ENCODE peak calls at places on chromosomes 1 and 21, in four cellular contexts. N is K562, F is A549, B is H1. T is an unnamed sample.

GRCh38 chr1:232316864-232317263 is 313.1 kb downstream of the SIPA1L2 start:
- DNase-seq in N (no peak), F (no peak), B (no peak), T (no peak)

GRCh38 chr1:98210064-98210463 is 289.2 kb upstream of the DPYD start:
- DNase-seq in N (no peak), F (peak; percentile 9), B (no peak), T (peak; percentile 13)

GRCh38 chr21:33383056-33383888 is 19.9 kb upstream of the IFNGR2 start:
- DNase-seq in N (peak; percentile 43), F (no peak), B (no peak), T (peak; percentile 91)

GRCh38 chr1:37602750-37603694 is 7.3 kb upstream of the GNL2 start:
- DNase-seq in N (peak; percentile 69), F (peak; percentile 56), B (peak; percentile 52), T (peak; percentile 59)

GRCh38 chr1:118132000-118132399 is 53.0 kb downstream of the SPAG17 start:
- DNase-seq in N (no peak), F (no peak), B (no peak), T (peak; percentile 12)

GRCh38 chr1:242811092-242811840 is 286.8 kb upstream of the PLD5 start:
- DNase-seq in N (no peak), F (no peak), B (no peak), T (no peak)

GRCh38 chr1:118317836-118318614 is 133.0 kb upstream of the SPAG17 start:
- DNase-seq in N (no peak), F (no peak), B (no peak), T (no peak)

GRCh38 chr1:29557066-29557465 is 320.7 kb downstream of the PTPRU start:
- DNase-seq in N (no peak), F (no peak), B (no peak), T (no peak)

GRCh38 chr1:53110370-53111072 is 31.9 kb downstream of the SLC1A7 start:
- DNase-seq in N (no peak), F (no peak), B (no peak), T (no peak)

GRCh38 chr21:36700961-36701911 is 2.3 kb downstream of the SIM2 start:
- DNase-seq in N (no peak), F (no peak), B (peak; percentile 77), T (no peak)

GRCh38 chr1:8794605-8795004 is 22.8 kb downstream of the RERE start:
- DNase-seq in N (no peak), F (no peak), B (peak; percentile 46), T (no peak)

GRCh38 chr1:221994939-221995338 is 253.1 kb upstream of the DUSP10 start:
- DNase-seq in N (no peak), F (no peak), B (no peak), T (no peak)

GRCh38 chr21:16073571-16073970 is 343.8 kb downstream of the USP25 start:
- DNase-seq in N (no peak), F (no peak), B (no peak), T (no peak)

GRCh38 chr1:80994934-80995333 is 805.8 kb upstream of the ADGRL2 start:
- DNase-seq in N (no peak), F (no peak), B (no peak), T (no peak)

GRCh38 chr1:110438883-110439282 is 12.1 kb upstream of the PROK1 start:
- DNase-seq in N (no peak), F (no peak), B (no peak), T (no peak)

GRCh38 chr1:15370781-15371467 is 38.8 kb upstream of the EFHD2 start:
- DNase-seq in N (no peak), F (no peak), B (no peak), T (peak; percentile 61)

GRCh38 chr1:24743404-24744211 is 1.6 kb upstream of the CLIC4 start:
- DNase-seq in N (no peak), F (no peak), B (no peak), T (no peak)

GRCh38 chr1:179824265-179824664 is 53.3 kb downstream of the TOR1AIP2 start:
- DNase-seq in N (no peak), F (no peak), B (no peak), T (no peak)

DNA sequence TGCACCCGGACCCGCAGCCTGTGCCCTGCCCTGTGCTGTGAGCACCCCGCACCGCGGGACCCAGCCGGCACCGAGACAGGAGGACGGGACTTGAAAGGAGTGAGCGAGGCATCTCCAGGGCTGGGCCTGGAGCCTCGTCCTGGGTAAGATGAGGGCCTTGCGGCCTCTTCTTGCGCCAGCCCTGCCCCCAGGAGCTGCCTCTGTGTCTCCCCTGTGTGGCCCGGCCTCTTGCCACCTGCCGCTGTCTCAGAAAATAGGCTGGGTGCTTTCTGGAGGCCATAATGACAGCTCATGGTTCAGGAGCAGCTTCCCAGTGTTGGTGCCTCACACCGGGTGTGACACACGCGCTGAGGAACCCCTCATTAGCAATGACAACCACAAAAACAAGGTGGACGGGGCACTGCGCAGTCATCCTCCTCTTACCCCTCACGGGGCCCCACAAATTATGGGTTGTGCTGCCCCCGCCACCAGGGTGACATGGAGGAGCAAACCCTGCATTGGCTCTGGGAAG is 161.5 kb upstream of the C1orf174 start:
- DNase-seq in N (no peak), F (no peak), B (peak; percentile 43), T (no peak)
- TF ChIP-seq PHF8 in N (no peak), F (no peak), B (no peak), T (no peak)

DNA sequence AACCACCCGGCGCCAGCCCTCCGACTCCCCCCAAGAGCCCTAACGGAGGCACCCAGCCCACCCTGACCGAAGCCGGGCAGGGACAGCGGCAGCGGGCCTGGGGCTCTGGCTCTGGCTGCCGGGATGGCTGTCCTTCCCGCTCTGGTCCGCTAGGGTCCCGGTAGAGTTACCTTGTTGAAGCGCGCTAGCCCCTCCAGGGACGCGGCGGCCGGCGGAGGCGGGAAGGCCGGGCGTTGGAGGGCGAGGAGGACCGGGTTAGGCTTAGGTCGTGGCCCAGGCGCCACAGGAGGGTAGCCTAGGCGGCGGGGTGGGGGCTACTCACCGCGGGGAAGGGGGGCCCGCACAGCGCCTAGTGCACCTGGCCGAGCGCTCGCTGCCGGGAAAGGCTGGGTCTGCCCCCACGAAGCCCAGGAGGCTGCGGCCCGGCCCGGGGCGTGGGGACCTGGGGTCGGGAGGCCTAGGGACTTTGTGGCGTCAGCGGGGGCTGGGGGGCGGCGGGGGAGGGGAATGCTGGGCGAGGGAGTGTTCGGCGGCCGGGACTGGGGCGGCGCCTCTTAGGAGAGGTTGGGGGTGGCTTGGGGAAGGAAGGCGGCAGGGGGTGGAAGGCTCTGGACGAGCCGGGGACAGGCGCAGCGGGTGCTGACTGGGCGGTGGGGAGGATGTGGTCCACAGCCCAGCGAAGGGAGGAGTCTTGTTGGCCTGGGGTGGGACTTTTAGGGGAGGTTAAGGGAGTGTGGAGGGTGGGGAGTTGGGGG is at the start of gene TRIM17:
- DNase-seq in N (peak; percentile 45), F (no peak), B (peak; percentile 89), T (peak; percentile 42)
- TF ChIP-seq PHF8 in N (no peak), F (no peak), B (no peak), T (peak; percentile 41)

DNA sequence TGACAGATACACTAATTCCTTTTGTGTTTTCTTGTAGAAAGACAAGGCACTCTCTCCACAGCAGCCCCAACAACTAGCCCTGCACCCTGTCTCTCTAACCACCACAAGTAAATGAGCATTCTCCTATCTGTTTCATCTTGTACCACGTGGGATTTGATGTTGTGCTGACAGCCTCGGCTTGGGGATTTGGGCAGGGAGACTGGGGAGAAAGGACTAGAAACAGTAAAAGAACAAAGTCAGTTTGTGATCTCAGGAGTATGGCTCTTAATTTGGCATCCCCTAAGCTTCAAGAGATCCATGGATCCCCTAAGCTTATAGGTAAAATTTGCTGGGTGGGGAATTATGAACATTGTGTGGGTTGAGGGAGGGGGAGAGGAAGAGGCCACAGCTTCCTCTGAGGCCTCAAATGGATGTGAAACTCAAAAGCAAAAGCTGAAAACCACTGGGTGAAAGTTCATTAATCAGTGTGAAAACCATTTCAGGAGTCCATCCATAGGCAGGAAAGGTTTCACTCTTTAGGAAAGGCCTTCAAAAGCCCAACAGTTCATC is 3.1 kb downstream of the C1orf162 start:
- DNase-seq in N (no peak), F (no peak), B (no peak), T (no peak)
- TF ChIP-seq PHF8 in N (no peak), F (no peak), B (no peak), T (no peak)

DNA sequence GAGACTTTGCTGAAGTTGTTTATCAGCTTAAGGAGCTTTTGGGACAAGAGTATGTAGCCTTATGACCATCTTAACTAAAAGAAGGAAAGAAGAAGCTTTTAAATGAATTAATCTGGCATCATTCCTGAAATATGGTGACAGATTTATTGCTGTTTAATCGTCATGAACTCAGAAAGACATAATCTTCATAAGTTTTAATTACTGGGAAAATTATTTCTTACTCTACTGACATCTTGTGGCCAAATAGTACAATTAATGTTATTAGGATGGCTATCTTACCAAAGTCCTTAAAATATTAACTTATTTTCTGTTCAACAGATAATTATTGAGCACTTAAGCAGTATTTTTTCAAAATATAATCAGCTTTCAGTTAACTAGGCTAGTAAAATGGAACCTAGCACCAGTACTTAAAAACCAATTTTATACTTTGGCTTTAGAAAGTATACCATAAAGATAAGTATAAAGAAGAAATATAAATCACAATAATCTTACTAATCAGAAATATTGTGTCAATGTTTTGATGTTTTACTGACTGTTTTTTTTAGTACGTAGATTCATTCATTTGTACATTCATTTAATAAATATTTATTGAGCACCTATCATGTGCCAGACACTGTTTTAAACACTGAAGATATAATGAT is 34.7 kb upstream of the GPR25 start:
- DNase-seq in N (no peak), F (no peak), B (no peak), T (no peak)
- TF ChIP-seq PHF8 in N (no peak), F (no peak), B (no peak), T (no peak)

GRCh38 chr1:168430348-168430747 is 113.4 kb downstream of the XCL2 start:
- DNase-seq in N (no peak), F (no peak), B (no peak), T (no peak)
- TF ChIP-seq PHF8 in N (no peak), F (no peak), B (no peak), T (no peak)

GRCh38 chr1:39105841-39106765 is 80.0 kb downstream of the NDUFS5 start:
- DNase-seq in N (peak; percentile 71), F (no peak), B (peak; percentile 64), T (peak; percentile 69)
- TF ChIP-seq PHF8 in N (no peak), F (no peak), B (no peak), T (peak; percentile 53)

GRCh38 chr1:172391972-172392371 is 28.5 kb upstream of the C1orf105 start:
- DNase-seq in N (no peak), F (no peak), B (no peak), T (no peak)

GRCh38 chr1:172393354-172393753 is 27.1 kb upstream of the C1orf105 start:
- DNase-seq in N (no peak), F (no peak), B (no peak), T (no peak)

GRCh38 chr1:172397221-172397620 is 23.3 kb upstream of the C1orf105 start:
- DNase-seq in N (no peak), F (no peak), B (no peak), T (no peak)

GRCh38 chr1:172394811-172395210 is 25.7 kb upstream of the C1orf105 start:
- DNase-seq in N (no peak), F (no peak), B (no peak), T (no peak)

GRCh38 chr1:172394167-172394751 is 26.2 kb upstream of the C1orf105 start:
- DNase-seq in N (no peak), F (no peak), B (no peak), T (peak; percentile 4)
- TF ChIP-seq PHF8 in N (no peak), F (no peak), B (no peak), T (no peak)

DNA sequence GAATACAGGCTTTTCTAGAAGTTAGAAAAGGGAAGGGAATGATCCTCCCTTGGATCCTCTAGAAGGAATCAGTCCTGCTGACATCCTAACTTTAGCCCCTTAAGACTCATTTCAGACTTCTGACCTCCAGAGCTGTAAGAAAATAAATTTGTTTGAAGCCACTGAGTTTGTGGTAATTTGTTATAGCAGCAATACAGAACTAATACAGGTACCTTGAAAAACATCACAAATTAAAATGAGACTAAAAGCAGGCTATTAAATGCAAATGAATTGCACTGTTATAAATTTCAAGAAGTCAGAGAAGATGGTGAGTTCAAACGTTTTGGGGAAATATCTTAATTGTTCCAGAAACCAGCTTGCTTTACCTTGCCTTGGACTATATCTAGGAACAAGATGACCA is 6.3 kb downstream of the LCA5L start:
- DNase-seq in N (no peak), F (no peak), B (no peak), T (no peak)
- TF ChIP-seq PHF8 in N (no peak), F (no peak), B (no peak), T (no peak)

T was measured in HepG2.